ENCODE peak calls at places on chromosomes 12 and 14, in four cellular contexts. One of them, this sample, is unnamed.

GRCh38 chr12:52575948-52576347 is 2.3 kb upstream of the KRT74 start:
- DNase-seq in fibroblast of lung: no peak
- DNase-seq in endothelial cell of umbilical vein: no peak
- DNase-seq in kidney: no peak
- DNase-seq in this sample: no peak

GRCh38 chr14:103483600-103483999 is 39.0 kb downstream of the CKB start:
- DNase-seq in fibroblast of lung: peak
- DNase-seq in endothelial cell of umbilical vein: peak
- DNase-seq in kidney: no peak
- DNase-seq in this sample: no peak

GRCh38 chr12:27388650-27389049 is 56.0 kb downstream of the BMAL2 start:
- DNase-seq in fibroblast of lung: no peak
- DNase-seq in endothelial cell of umbilical vein: no peak
- DNase-seq in kidney: no peak
- DNase-seq in this sample: no peak

GRCh38 chr14:55915464-55915863 is 202.7 kb upstream of the PELI2 start:
- DNase-seq in fibroblast of lung: no peak
- DNase-seq in endothelial cell of umbilical vein: peak
- DNase-seq in kidney: no peak
- DNase-seq in this sample: no peak

GRCh38 chr12:4809013-4809448 is 88.8 kb downstream of the GALNT8 start:
- DNase-seq in fibroblast of lung: no peak
- DNase-seq in endothelial cell of umbilical vein: no peak
- DNase-seq in kidney: no peak
- DNase-seq in this sample: no peak

GRCh38 chr12:101407054-101407437 is 526 bp downstream of the ARL1 start:
- DNase-seq in fibroblast of lung: no peak
- DNase-seq in endothelial cell of umbilical vein: no peak
- DNase-seq in kidney: peak
- DNase-seq in this sample: no peak

GRCh38 chr12:15633201-15633600 is 156.0 kb downstream of the EPS8 start:
- DNase-seq in fibroblast of lung: peak
- DNase-seq in endothelial cell of umbilical vein: peak
- DNase-seq in kidney: no peak
- DNase-seq in this sample: no peak

GRCh38 chr12:127293507-127294310 is 973.3 kb upstream of the TMEM132C start:
- DNase-seq in fibroblast of lung: peak
- DNase-seq in endothelial cell of umbilical vein: no peak
- DNase-seq in kidney: no peak
- DNase-seq in this sample: peak

GRCh38 chr14:89619616-89620273 is 202.7 kb upstream of the FOXN3 start:
- DNase-seq in fibroblast of lung: no peak
- DNase-seq in endothelial cell of umbilical vein: no peak
- DNase-seq in kidney: no peak
- DNase-seq in this sample: peak

GRCh38 chr12:46269429-46270241 is 792 bp upstream of the SLC38A1 start:
- DNase-seq in fibroblast of lung: no peak
- DNase-seq in endothelial cell of umbilical vein: no peak
- DNase-seq in kidney: no peak
- DNase-seq in this sample: no peak

GRCh38 chr14:79583738-79584405 is 627.4 kb downstream of the DIO2 start:
- DNase-seq in fibroblast of lung: peak
- DNase-seq in endothelial cell of umbilical vein: no peak
- DNase-seq in kidney: no peak
- DNase-seq in this sample: no peak

GRCh38 chr14:95895720-95896119 is 19.1 kb downstream of the TUNAR start:
- DNase-seq in fibroblast of lung: no peak
- DNase-seq in endothelial cell of umbilical vein: no peak
- DNase-seq in kidney: no peak
- DNase-seq in this sample: peak

GRCh38 chr14:61866932-61867920 is 105.0 kb downstream of the SNAPC1 start:
- DNase-seq in fibroblast of lung: no peak
- DNase-seq in endothelial cell of umbilical vein: no peak
- DNase-seq in kidney: no peak
- DNase-seq in this sample: no peak

GRCh38 chr14:70779667-70780066 is 29.6 kb downstream of the MAP3K9 start:
- DNase-seq in fibroblast of lung: no peak
- DNase-seq in endothelial cell of umbilical vein: no peak
- DNase-seq in kidney: no peak
- DNase-seq in this sample: no peak

GRCh38 chr12:47326190-47326589 is 246.4 kb upstream of the AMIGO2 start:
- DNase-seq in fibroblast of lung: no peak
- DNase-seq in endothelial cell of umbilical vein: no peak
- DNase-seq in kidney: no peak
- DNase-seq in this sample: no peak

GRCh38 chr12:68234140-68234539 is 8.5 kb upstream of the IL26 start:
- DNase-seq in fibroblast of lung: no peak
- DNase-seq in endothelial cell of umbilical vein: no peak
- DNase-seq in kidney: no peak
- DNase-seq in this sample: no peak

GRCh38 chr12:82650627-82651337 is 35.9 kb upstream of the TMTC2 start:
- DNase-seq in fibroblast of lung: peak
- DNase-seq in endothelial cell of umbilical vein: peak
- DNase-seq in kidney: no peak
- DNase-seq in this sample: peak

GRCh38 chr12:76272292-76272691 is 75.9 kb downstream of the BBS10 start:
- DNase-seq in fibroblast of lung: no peak
- DNase-seq in endothelial cell of umbilical vein: no peak
- DNase-seq in kidney: no peak
- DNase-seq in this sample: no peak

GRCh38 chr12:86634706-86635410 is 378.7 kb upstream of the MGAT4C start:
- DNase-seq in fibroblast of lung: peak
- DNase-seq in endothelial cell of umbilical vein: no peak
- DNase-seq in kidney: no peak
- DNase-seq in this sample: no peak

GRCh38 chr12:131834798-131835615 is 6.8 kb downstream of the MMP17 start:
- DNase-seq in fibroblast of lung: no peak
- DNase-seq in endothelial cell of umbilical vein: no peak
- DNase-seq in kidney: peak
- DNase-seq in this sample: no peak

GRCh38 chr12:131436922-131437705 is 273.8 kb upstream of the SFSWAP start:
- DNase-seq in fibroblast of lung: no peak
- DNase-seq in endothelial cell of umbilical vein: no peak
- DNase-seq in kidney: no peak
- DNase-seq in this sample: no peak

GRCh38 chr12:111450676-111451075 is 45.0 kb downstream of the SH2B3 start:
- DNase-seq in fibroblast of lung: no peak
- DNase-seq in endothelial cell of umbilical vein: no peak
- DNase-seq in kidney: no peak
- DNase-seq in this sample: no peak

GRCh38 chr12:19946549-19946948 is 421.8 kb upstream of the PDE3A start:
- DNase-seq in fibroblast of lung: peak
- DNase-seq in endothelial cell of umbilical vein: peak
- DNase-seq in kidney: no peak
- DNase-seq in this sample: no peak

GRCh38 chr12:105234197-105234596 is 1.8 kb downstream of the APPL2 start:
- DNase-seq in fibroblast of lung: no peak
- DNase-seq in endothelial cell of umbilical vein: peak
- DNase-seq in kidney: no peak
- DNase-seq in this sample: no peak

GRCh38 chr12:105235299-105235746 is 651 bp downstream of the APPL2 start:
- DNase-seq in fibroblast of lung: no peak
- DNase-seq in endothelial cell of umbilical vein: peak
- DNase-seq in kidney: no peak
- DNase-seq in this sample: peak

GRCh38 chr12:105231396-105231795 is 4.6 kb downstream of the APPL2 start:
- DNase-seq in fibroblast of lung: no peak
- DNase-seq in endothelial cell of umbilical vein: no peak
- DNase-seq in kidney: no peak
- DNase-seq in this sample: no peak

GRCh38 chr12:105235747-105236476 is at the start of gene APPL2:
- DNase-seq in fibroblast of lung: peak
- DNase-seq in endothelial cell of umbilical vein: peak
- DNase-seq in kidney: peak
- DNase-seq in this sample: peak

GRCh38 chr12:105233045-105233905 is 2.7 kb downstream of the APPL2 start:
- DNase-seq in fibroblast of lung: no peak
- DNase-seq in endothelial cell of umbilical vein: no peak
- DNase-seq in kidney: no peak
- DNase-seq in this sample: no peak
- H3K9ac ChIP-seq in fibroblast of lung: no peak
- H3K9ac ChIP-seq in endothelial cell of umbilical vein: no peak
- H3K9ac ChIP-seq in kidney: no peak
- H3K9ac ChIP-seq in this sample: no peak

DNA sequence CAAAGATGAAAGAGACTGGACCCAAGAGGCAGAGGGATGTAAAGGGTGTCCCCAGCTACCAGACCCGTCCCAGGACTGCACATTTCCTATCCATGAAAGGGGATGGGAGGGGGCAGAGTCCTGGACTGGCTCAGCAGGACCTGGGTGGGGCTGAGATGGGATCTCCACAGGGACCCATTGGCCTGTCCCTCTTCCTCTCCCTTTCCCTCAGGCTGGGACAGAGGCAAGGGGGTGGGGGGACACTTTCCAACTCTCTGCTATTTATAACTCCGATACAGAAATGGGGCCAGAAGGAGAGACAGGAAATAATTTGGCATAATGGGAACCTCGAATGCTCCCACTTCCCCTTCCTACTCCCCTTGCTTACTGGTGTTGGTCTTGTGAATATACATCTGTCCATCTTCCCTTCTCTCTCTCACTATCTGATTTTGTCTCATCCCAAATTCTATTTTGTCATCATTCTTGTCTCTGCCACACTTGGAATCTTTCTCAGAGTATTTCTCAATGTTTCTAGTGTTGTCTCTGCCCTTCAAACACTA is 1.1 kb upstream of the ITGA7 start:
- DNase-seq in fibroblast of lung: no peak
- DNase-seq in endothelial cell of umbilical vein: no peak
- DNase-seq in kidney: peak
- DNase-seq in this sample: no peak
- H3K9ac ChIP-seq in fibroblast of lung: no peak
- H3K9ac ChIP-seq in endothelial cell of umbilical vein: no peak
- H3K9ac ChIP-seq in kidney: no peak
- H3K9ac ChIP-seq in this sample: no peak

GRCh38 chr14:24172261-24172860 is 481 bp downstream of the REC8 start:
- DNase-seq in fibroblast of lung: no peak
- DNase-seq in endothelial cell of umbilical vein: no peak
- DNase-seq in kidney: no peak
- DNase-seq in this sample: no peak
- H3K9ac ChIP-seq in fibroblast of lung: no peak
- H3K9ac ChIP-seq in endothelial cell of umbilical vein: no peak
- H3K9ac ChIP-seq in kidney: peak
- H3K9ac ChIP-seq in this sample: no peak

GRCh38 chr12:6214633-6215032 is 14.4 kb downstream of the CD9 start:
- DNase-seq in fibroblast of lung: no peak
- DNase-seq in endothelial cell of umbilical vein: no peak
- DNase-seq in kidney: no peak
- DNase-seq in this sample: no peak
- H3K9ac ChIP-seq in fibroblast of lung: no peak
- H3K9ac ChIP-seq in endothelial cell of umbilical vein: no peak
- H3K9ac ChIP-seq in kidney: peak
- H3K9ac ChIP-seq in this sample: no peak

DNA sequence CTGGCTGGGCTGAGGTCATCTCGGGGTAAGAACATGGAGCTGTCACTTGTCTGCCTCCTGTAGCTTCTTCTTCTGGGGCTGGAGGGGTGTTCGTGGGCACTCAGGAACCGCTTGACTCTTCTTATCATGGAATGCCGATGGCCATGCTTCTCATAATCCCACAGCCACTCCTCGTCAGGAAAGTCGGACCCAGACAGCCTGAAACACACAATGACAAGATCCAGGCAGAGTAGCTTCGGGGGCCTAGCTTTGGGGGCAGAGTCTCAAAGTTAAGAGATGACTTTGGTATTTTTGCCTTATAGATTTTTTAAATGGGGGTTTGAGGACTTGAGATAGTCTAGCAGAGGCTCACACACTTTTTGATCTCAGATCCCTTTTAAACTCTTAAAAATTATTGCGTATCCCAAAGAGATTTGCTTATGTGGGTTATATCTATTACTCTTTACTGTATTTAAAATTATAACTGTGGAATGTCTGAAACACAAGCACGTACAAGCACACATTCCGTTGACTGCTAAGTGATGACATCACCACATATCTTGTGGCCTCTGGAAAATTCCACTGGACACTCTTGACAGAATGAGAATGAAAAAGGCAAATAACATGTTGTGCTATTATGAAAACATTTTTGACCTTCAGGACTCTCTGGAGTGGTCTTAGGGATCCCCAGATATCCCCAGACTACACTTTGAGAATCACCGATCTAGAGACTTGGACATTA is 43.3 kb downstream of the BEST3 start:
- DNase-seq in fibroblast of lung: peak
- DNase-seq in endothelial cell of umbilical vein: peak
- DNase-seq in kidney: no peak
- DNase-seq in this sample: no peak
- H3K9ac ChIP-seq in fibroblast of lung: no peak
- H3K9ac ChIP-seq in endothelial cell of umbilical vein: no peak
- H3K9ac ChIP-seq in kidney: no peak
- H3K9ac ChIP-seq in this sample: no peak

GRCh38 chr12:53757095-53757770 is 5.5 kb upstream of the CISTR start:
- DNase-seq in fibroblast of lung: peak
- DNase-seq in endothelial cell of umbilical vein: peak
- DNase-seq in kidney: peak
- DNase-seq in this sample: peak

GRCh38 chr12:53756300-53757094 is 4.7 kb upstream of the CISTR start:
- DNase-seq in fibroblast of lung: no peak
- DNase-seq in endothelial cell of umbilical vein: no peak
- DNase-seq in kidney: no peak
- DNase-seq in this sample: no peak

GRCh38 chr12:53759261-53759660 is 7.5 kb upstream of the CISTR start:
- DNase-seq in fibroblast of lung: no peak
- DNase-seq in endothelial cell of umbilical vein: no peak
- DNase-seq in kidney: no peak
- DNase-seq in this sample: no peak

GRCh38 chr12:53755451-53756290 is 3.9 kb upstream of the CISTR start:
- DNase-seq in fibroblast of lung: no peak
- DNase-seq in endothelial cell of umbilical vein: no peak
- DNase-seq in kidney: no peak
- DNase-seq in this sample: no peak

GRCh38 chr12:53758081-53758769 is 6.4 kb upstream of the CISTR start:
- DNase-seq in fibroblast of lung: no peak
- DNase-seq in endothelial cell of umbilical vein: no peak
- DNase-seq in kidney: no peak
- DNase-seq in this sample: no peak
- H3K9ac ChIP-seq in fibroblast of lung: no peak
- H3K9ac ChIP-seq in endothelial cell of umbilical vein: no peak
- H3K9ac ChIP-seq in kidney: no peak
- H3K9ac ChIP-seq in this sample: no peak

DNA sequence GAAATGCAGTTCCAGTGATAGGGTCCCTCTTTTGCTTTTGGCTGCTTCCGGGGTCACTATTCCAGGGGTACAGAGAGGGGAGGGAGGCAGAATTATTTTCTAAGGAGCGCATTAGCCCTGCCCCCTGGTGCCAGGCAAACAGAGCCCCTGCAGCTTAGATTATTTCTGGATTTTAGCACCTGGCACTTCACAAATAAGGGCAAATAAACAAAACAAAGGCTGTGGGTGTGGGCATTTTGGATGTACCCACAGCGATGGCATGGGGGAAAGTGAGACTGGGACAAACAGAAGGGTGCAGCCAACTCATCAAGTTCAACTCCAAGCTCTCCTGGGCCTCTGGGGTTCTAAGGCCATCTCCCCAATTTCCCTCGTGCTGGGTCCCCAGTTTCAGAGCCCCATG is 20.3 kb downstream of the ASB2 start:
- DNase-seq in fibroblast of lung: no peak
- DNase-seq in endothelial cell of umbilical vein: no peak
- DNase-seq in kidney: no peak
- DNase-seq in this sample: no peak
- H3K9ac ChIP-seq in fibroblast of lung: no peak
- H3K9ac ChIP-seq in endothelial cell of umbilical vein: no peak
- H3K9ac ChIP-seq in kidney: no peak
- H3K9ac ChIP-seq in this sample: no peak

GRCh38 chr12:121096199-121096798 is 36.4 kb upstream of the P2RX7 start:
- DNase-seq in fibroblast of lung: no peak
- DNase-seq in endothelial cell of umbilical vein: no peak
- DNase-seq in kidney: no peak
- DNase-seq in this sample: no peak
- H3K9ac ChIP-seq in fibroblast of lung: no peak
- H3K9ac ChIP-seq in endothelial cell of umbilical vein: no peak
- H3K9ac ChIP-seq in kidney: no peak
- H3K9ac ChIP-seq in this sample: no peak

This sample was measured in MM.1S.